ENCODE peak calls at places on chromosomes 2 and 18, in four cellular contexts. One of them, this sample, is unnamed.

GRCh38 chr2:8309131-8309530 is 372.7 kb upstream of the ID2 start:
- DNase-seq in prostate gland: no peak
- DNase-seq in ovary: no peak
- DNase-seq in breast epithelium: no peak
- DNase-seq in this sample: no peak

GRCh38 chr2:106094101-106094860 is 99.8 kb downstream of the UXS1 start:
- DNase-seq in breast epithelium: no peak
- DNase-seq in prostate gland: no peak
- DNase-seq in ovary: no peak
- DNase-seq in this sample: no peak

GRCh38 chr2:27377618-27378095 is 2.9 kb downstream of the ZNF513 start:
- DNase-seq in ovary: no peak
- DNase-seq in prostate gland: no peak
- DNase-seq in breast epithelium: no peak
- DNase-seq in this sample: no peak

GRCh38 chr2:100417745-100418090 is 250 bp upstream of the CHST10 start:
- DNase-seq in breast epithelium: no peak
- DNase-seq in ovary: peak
- DNase-seq in prostate gland: no peak
- DNase-seq in this sample: no peak

GRCh38 chr2:110759411-110759810 is 27.0 kb downstream of the ACOXL start:
- DNase-seq in ovary: no peak
- DNase-seq in prostate gland: no peak
- DNase-seq in breast epithelium: no peak
- DNase-seq in this sample: no peak

GRCh38 chr2:237879058-237879430 is 19.6 kb downstream of the RAMP1 start:
- DNase-seq in breast epithelium: no peak
- DNase-seq in prostate gland: no peak
- DNase-seq in ovary: peak
- DNase-seq in this sample: no peak

GRCh38 chr2:159032156-159032555 is 63.7 kb downstream of the TANC1 start:
- DNase-seq in prostate gland: no peak
- DNase-seq in ovary: no peak
- DNase-seq in breast epithelium: no peak
- DNase-seq in this sample: no peak

GRCh38 chr18:53799134-53799533 is 425.3 kb downstream of the MBD2 start:
- DNase-seq in prostate gland: no peak
- DNase-seq in breast epithelium: no peak
- DNase-seq in ovary: no peak
- DNase-seq in this sample: no peak

GRCh38 chr2:52253605-52254004 is 1221.7 kb upstream of the NRXN1 start:
- DNase-seq in ovary: no peak
- DNase-seq in prostate gland: no peak
- DNase-seq in breast epithelium: no peak
- DNase-seq in this sample: no peak

GRCh38 chr2:143455317-143455716 is 326.1 kb downstream of the ARHGAP15 start:
- DNase-seq in ovary: no peak
- DNase-seq in breast epithelium: no peak
- DNase-seq in prostate gland: no peak
- DNase-seq in this sample: no peak

GRCh38 chr18:58241877-58242276 is 197.9 kb downstream of the NEDD4L start:
- DNase-seq in breast epithelium: no peak
- DNase-seq in prostate gland: no peak
- DNase-seq in ovary: no peak
- DNase-seq in this sample: no peak

GRCh38 chr18:31155498-31155897 is 7.2 kb downstream of the DSC1 start:
- DNase-seq in breast epithelium: no peak
- DNase-seq in prostate gland: no peak
- DNase-seq in ovary: no peak
- DNase-seq in this sample: no peak

GRCh38 chr2:239143858-239144712 is 256.7 kb downstream of the HDAC4 start:
- DNase-seq in prostate gland: no peak
- DNase-seq in breast epithelium: no peak
- DNase-seq in ovary: no peak
- DNase-seq in this sample: peak

GRCh38 chr2:241066893-241067341 is 35.2 kb downstream of the MTERF4 start:
- DNase-seq in prostate gland: no peak
- DNase-seq in ovary: no peak
- DNase-seq in breast epithelium: peak
- DNase-seq in this sample: peak

GRCh38 chr18:6497543-6497942 is 82.8 kb upstream of the L3MBTL4 start:
- DNase-seq in ovary: no peak
- DNase-seq in breast epithelium: no peak
- DNase-seq in prostate gland: no peak
- DNase-seq in this sample: no peak

GRCh38 chr2:189302274-189302948 is 122.8 kb upstream of the COL5A2 start:
- DNase-seq in prostate gland: no peak
- DNase-seq in ovary: no peak
- DNase-seq in breast epithelium: no peak
- DNase-seq in this sample: no peak

DNA sequence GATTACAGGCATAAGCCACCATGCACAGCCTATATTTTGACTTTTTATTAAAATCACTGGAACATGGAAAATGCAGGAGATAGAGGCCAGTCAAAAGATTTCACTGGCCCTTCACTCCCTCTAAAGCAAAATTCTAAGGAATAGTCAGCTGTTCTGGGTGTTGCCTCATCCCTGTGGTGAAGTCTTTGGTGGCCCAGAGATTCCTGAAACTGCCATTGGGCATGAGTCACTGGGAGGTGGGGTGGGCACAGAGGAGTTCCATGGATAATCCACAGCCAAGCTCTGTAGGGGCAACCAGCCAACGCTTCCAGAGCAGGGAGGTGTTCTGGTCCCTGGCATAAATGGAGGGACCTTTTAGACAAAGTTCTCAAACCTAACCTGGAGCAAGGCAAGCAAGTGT is 89.7 kb upstream of the TTC39C start:
- DNase-seq in ovary: no peak
- DNase-seq in breast epithelium: no peak
- DNase-seq in prostate gland: no peak
- DNase-seq in this sample: peak
- TF ChIP-seq POLR2A in ovary: no peak
- TF ChIP-seq POLR2A in breast epithelium: no peak
- TF ChIP-seq POLR2A in prostate gland: no peak
- TF ChIP-seq POLR2A in this sample: no peak

DNA sequence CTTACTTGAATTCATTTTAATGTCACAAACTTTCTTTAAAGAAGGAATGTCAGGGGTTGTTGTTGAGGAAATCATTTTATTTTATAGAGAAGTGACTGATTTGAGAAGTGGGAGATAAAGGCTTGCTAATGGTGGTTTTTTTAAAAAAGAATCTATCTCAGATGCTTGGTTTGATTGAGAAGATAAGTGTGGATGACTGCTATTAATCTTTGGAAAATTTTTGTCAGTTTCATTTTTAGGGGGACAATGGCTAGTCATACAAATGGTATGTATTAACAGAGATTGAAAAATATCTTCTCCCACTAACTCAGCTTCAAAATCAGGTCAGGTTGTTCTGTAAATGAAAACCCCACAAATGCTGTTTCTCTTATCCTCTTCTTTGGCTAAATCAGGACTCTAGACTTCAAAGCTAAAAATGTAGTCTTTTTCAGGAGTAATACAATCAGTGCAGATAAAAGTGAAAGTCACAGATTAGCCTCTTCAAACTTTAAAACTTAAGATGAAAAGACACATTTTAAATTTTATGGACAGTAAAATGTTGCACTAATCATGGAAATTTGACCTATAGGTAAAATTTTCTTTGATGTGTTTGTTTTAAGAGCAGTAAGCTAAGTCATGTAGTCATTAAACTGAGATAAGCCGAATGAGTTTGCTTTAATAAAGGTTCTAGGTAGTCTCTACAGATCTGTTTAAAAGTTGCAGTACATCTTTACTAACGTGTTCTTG is 674.2 kb upstream of the VRK2 start:
- DNase-seq in ovary: no peak
- DNase-seq in prostate gland: no peak
- DNase-seq in breast epithelium: no peak
- DNase-seq in this sample: no peak
- TF ChIP-seq POLR2A in ovary: no peak
- TF ChIP-seq POLR2A in prostate gland: no peak
- TF ChIP-seq POLR2A in breast epithelium: no peak
- TF ChIP-seq POLR2A in this sample: no peak

GRCh38 chr2:86105252-86105968 is at the start of gene POLR1A:
- DNase-seq in ovary: peak
- DNase-seq in breast epithelium: peak
- DNase-seq in prostate gland: peak
- DNase-seq in this sample: peak
- TF ChIP-seq POLR2A in ovary: no peak
- TF ChIP-seq POLR2A in breast epithelium: no peak
- TF ChIP-seq POLR2A in prostate gland: no peak
- TF ChIP-seq POLR2A in this sample: no peak

DNA sequence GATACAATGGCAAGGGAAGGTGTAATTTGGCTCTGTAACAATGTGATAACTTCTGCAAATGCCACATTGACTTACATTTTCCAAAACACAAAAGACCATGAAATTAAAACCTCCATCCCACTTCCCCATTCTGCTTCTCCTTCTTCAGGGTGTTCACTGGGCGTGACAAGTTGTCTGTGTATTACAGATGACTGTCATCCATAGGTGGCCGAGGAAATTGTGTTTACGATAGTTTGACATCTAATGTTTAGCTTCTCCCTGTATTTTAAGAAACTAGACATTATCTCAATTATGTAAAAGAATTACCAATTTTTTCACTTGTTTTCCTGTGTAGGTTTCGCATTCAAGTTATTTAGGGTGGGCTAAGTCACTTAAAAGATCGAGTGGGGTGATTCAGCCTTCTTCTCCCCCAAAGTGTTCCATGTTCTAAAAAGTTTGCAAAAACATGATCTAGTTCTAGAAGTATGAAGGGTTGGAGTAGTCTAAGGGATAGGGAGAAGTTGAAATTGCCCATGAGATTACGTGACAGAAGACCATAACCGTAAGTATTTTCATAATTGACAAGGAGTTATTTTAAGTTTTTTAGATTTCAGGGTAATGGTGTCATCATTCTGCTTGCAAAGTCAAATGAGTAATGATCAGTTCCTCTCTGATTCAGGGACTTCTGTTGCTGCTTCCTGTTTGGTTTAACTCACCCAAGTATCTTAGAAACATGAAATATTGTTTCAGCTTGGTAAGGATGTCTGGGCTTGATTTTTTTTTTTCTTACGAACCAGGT is 25.2 kb upstream of the CYTIP start:
- DNase-seq in prostate gland: no peak
- DNase-seq in breast epithelium: no peak
- DNase-seq in ovary: no peak
- DNase-seq in this sample: no peak
- TF ChIP-seq POLR2A in prostate gland: no peak
- TF ChIP-seq POLR2A in breast epithelium: no peak
- TF ChIP-seq POLR2A in ovary: no peak
- TF ChIP-seq POLR2A in this sample: no peak